ENCODE peak calls at places on chromosomes 6 and 20, in six cellular contexts. W, D, Y, A, L and Q are unnamed samples.

GRCh38 chr6:148559848-148560433 is 186.9 kb upstream of the UST start:
- DNase-seq in W (peak), D (peak), Y (peak), A (peak), L (peak), Q (peak)

GRCh38 chr20:52346797-52347196 is 155.2 kb upstream of the ZFP64 start:
- DNase-seq in W (no peak), D (no peak), Y (no peak), A (no peak), L (no peak), Q (no peak)

GRCh38 chr20:33578510-33578909 is 83.6 kb upstream of the C20orf144 start:
- DNase-seq in W (no peak), D (peak), Y (no peak), A (no peak), L (no peak), Q (no peak)

GRCh38 chr20:41089555-41089954 is 47.8 kb upstream of the PLCG1 start:
- DNase-seq in W (no peak), D (no peak), Y (peak), A (no peak), L (no peak), Q (peak)

GRCh38 chr20:2713285-2713684 is 20.7 kb downstream of the EBF4 start:
- DNase-seq in W (no peak), D (no peak), Y (peak), A (no peak), L (no peak), Q (no peak)

GRCh38 chr6:146856296-146856695 is 257.5 kb downstream of the ADGB start:
- DNase-seq in W (no peak), D (no peak), Y (no peak), A (no peak), L (no peak), Q (no peak)

GRCh38 chr6:106966229-106966628 is 8.3 kb downstream of the CD24 start:
- DNase-seq in W (no peak), D (no peak), Y (peak), A (no peak), L (no peak), Q (peak)

GRCh38 chr20:33659341-33660034 is 2.6 kb upstream of the C20orf144 start:
- DNase-seq in W (no peak), D (no peak), Y (no peak), A (no peak), L (no peak), Q (no peak)

GRCh38 chr20:59515013-59515905 is 89.1 kb upstream of the PHACTR3 start:
- DNase-seq in W (peak), D (peak), Y (peak), A (peak), L (peak), Q (peak)

GRCh38 chr6:89680551-89680950 is 42.0 kb upstream of the LYRM2 start:
- DNase-seq in W (no peak), D (no peak), Y (no peak), A (no peak), L (no peak), Q (no peak)

GRCh38 chr6:157758516-157759023 is 64.5 kb upstream of the SNX9 start:
- DNase-seq in W (no peak), D (no peak), Y (no peak), A (no peak), L (no peak), Q (no peak)

GRCh38 chr20:18477821-18478220 is 10.6 kb downstream of the POLR3F start:
- DNase-seq in W (no peak), D (no peak), Y (peak), A (no peak), L (no peak), Q (no peak)

GRCh38 chr6:84774174-84775158 is 10.1 kb upstream of the TBX18 start:
- DNase-seq in W (peak), D (no peak), Y (peak), A (peak), L (peak), Q (no peak)

GRCh38 chr6:11378639-11379038 is 146.2 kb upstream of the NEDD9 start:
- DNase-seq in W (no peak), D (no peak), Y (no peak), A (no peak), L (no peak), Q (no peak)

GRCh38 chr6:53850527-53850926 is 55.7 kb downstream of the LRRC1 start:
- DNase-seq in W (no peak), D (no peak), Y (no peak), A (no peak), L (no peak), Q (no peak)

GRCh38 chr6:85412926-85413325 is 37.0 kb upstream of the NT5E start:
- DNase-seq in W (no peak), D (no peak), Y (no peak), A (no peak), L (no peak), Q (no peak)

GRCh38 chr20:10637062-10637559 is 36.7 kb downstream of the JAG1 start:
- DNase-seq in W (no peak), D (peak), Y (no peak), A (no peak), L (no peak), Q (no peak)

GRCh38 chr6:113271437-113271836 is 585.7 kb upstream of the MARCKS start:
- DNase-seq in W (no peak), D (no peak), Y (no peak), A (no peak), L (no peak), Q (no peak)

GRCh38 chr6:31651602-31652191 is 764 bp downstream of the BAG6 start:
- DNase-seq in W (no peak), D (peak), Y (peak), A (no peak), L (peak), Q (peak)

GRCh38 chr6:7170117-7170732 is 62.5 kb downstream of the RREB1 start:
- DNase-seq in W (no peak), D (no peak), Y (no peak), A (no peak), L (no peak), Q (no peak)

GRCh38 chr6:89239338-89239737 is 22.2 kb upstream of the GABRR1 start:
- DNase-seq in W (no peak), D (no peak), Y (peak), A (no peak), L (peak), Q (peak)

GRCh38 chr6:15441215-15441868 is 195.5 kb downstream of the JARID2 start:
- DNase-seq in W (peak), D (peak), Y (peak), A (no peak), L (peak), Q (peak)

DNA sequence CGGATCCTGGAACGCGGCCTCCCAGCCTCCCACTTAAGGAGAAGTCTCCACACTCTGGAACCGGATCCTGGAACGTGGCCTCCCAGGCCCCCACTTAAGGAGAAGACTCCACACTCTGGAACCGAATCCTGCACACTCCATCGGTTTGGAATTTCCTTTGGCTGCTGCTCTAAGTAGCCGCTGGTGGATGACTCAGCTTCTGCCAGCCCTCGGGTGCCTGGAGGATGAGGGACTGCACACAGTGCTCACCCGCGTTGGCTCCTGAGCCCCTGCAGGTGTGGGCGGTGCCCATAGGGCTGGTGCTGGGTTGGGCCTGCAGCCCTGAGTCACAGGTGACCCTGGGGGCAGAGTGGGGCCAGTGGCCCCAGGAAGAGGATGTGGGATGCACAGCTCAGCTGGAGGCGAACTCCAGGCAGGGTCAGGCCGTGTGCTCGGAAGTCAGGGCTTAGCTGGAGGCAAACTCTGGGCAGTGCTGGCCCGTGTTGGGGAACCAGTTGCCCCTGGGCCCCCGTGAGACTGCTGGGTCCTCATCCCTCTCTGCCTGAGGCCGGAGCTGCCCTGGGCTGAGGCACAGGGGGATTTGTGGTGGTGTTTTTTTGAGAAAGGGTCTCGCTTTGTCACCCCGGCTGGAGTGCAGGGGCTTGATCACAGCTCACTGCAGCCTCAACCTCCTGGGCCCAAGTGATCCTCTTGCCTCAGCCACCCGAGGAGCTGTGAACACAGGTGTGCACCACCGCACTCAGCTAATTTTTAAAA is 13.9 kb upstream of the TNFRSF6B start:
- DNase-seq in W (no peak), D (peak), Y (peak), A (no peak), L (no peak), Q (peak)
- H4K8ac ChIP-seq in W (peak), D (peak), Y (no peak), A (no peak), L (no peak), Q (peak)

DNA sequence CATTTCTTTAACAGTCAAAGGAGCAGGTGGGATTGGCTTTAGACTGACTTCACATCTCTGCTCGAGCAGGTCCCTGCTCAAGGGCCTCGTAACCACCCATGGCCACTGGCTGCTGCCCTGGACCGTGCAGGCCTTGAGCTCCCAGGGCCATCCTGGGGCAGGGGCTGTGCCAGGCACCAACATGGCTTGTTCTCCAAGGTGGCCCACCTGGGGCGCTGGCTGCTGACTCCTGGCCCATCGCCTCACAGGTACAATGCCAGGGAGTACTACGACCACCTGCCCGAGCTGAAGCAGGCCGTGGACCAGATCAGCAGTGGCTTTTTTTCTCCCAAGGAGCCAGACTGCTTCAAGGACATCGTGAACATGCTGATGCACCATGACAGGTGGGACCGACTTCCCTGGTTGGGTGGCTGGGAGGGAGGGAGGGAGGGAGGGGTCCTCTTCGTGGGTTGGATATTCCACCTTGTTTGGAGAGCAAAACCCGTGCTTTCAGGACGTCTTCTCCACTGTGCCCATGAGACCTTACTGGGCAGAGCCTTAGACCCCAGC is 46.1 kb downstream of the PYGB start:
- DNase-seq in W (no peak), D (no peak), Y (no peak), A (no peak), L (no peak), Q (no peak)
- H4K8ac ChIP-seq in W (no peak), D (no peak), Y (no peak), A (no peak), L (no peak), Q (no peak)

DNA sequence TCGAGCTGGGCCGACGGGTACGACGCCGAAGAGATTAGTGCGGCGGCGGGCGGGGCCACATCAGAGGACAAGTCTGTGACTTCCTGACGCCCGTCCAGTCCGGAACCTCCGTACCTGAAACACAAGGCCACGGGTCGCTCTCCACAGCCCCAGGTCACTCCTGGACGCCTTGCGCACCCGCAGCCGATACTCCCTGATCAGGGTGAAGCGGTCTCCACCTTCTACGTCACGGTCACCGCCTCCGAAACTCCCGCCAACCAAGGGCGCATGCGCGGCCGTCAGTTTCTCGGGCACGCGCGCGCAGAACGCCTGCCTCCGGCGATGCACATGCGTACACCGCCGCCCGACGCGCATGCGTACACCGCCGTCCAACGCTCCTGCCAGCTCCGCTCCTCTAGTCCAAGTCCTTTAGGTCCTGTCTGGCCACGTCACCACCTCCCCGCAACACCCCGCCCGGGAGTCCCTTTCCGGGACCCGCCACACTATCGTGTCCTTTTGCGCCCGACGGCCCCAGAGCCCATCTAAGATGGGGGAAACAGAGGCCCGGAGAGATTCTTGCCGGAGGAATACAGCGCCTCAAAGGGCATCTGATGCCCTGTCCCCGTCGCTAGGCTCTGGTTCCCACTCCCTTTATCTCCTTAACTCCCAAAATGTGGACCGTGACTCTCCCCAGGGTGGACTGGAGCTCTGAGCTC is at the start of gene DSN1:
- DNase-seq in W (peak), D (peak), Y (peak), A (peak), L (peak), Q (peak)
- H4K8ac ChIP-seq in W (no peak), D (peak), Y (peak), A (peak), L (no peak), Q (peak)

GRCh38 chr6:41723936-41724637 is 11.3 kb downstream of the TFEB start:
- DNase-seq in W (no peak), D (no peak), Y (no peak), A (no peak), L (no peak), Q (no peak)
- H4K8ac ChIP-seq in W (no peak), D (peak), Y (no peak), A (peak), L (no peak), Q (peak)

GRCh38 chr6:16758163-16758975 is 2.9 kb downstream of the ATXN1 start:
- DNase-seq in W (peak), D (no peak), Y (peak), A (no peak), L (no peak), Q (peak)

GRCh38 chr6:16760536-16761468 is at the start of gene ATXN1:
- DNase-seq in W (peak), D (peak), Y (peak), A (peak), L (peak), Q (peak)

GRCh38 chr6:16759181-16759645 is 2.0 kb downstream of the ATXN1 start:
- DNase-seq in W (no peak), D (no peak), Y (peak), A (no peak), L (no peak), Q (no peak)

GRCh38 chr6:16761469-16762264 is 407 bp upstream of the ATXN1 start:
- DNase-seq in W (peak), D (peak), Y (peak), A (peak), L (peak), Q (peak)

DNA sequence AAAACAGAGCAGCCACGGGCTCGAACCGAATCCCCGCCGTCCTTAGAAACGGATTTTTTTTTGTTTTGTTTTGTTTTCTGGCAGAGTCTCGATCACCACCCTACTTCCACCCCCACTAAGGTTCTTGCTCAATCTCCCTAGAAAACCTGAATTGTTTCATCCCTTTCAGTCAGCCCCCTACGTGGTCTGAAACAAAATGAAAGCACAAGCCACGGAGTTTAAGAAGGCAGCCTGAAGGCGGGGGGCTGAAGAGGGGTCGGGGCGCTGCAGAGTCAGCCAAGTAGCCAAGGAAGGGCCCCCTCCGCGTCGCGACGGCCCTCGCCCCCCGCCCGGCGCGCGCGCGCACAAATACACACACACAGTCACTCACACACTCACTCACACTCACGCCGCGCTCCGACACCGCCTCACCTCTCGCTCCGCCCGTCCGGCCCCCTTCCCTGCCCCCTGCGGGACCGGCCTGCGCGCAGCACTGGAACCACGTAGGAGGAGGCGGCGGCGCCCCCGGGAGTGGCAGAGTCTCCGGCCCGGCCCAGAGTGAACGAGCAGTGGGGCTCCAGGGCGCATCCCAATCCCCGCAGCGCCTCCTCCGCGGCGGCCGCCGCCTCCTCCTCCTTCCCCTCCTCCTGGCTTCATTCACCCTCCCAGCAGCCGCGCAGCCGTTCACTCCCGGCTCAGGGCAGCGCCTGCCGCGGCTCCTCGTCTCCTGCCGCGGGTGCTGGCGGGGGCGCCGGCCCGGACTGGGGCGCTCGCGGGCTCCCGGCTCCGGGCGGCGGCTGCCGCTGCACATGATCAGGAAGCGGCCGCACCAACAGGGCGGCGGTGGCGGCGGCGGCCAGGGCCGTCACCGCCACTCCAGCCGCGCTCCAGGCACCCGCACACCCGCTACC is 1.4 kb downstream of the ATXN1 start:
- DNase-seq in W (peak), D (peak), Y (peak), A (peak), L (peak), Q (peak)
- H4K8ac ChIP-seq in W (no peak), D (peak), Y (no peak), A (peak), L (no peak), Q (peak)